ENCODE peak calls at places on chromosomes 1 and 21, in nine cellular contexts. G is cardiac muscle cell; B is CD8-positive, alpha-beta T cell; Y is endodermal cell; C is GM23338; F is tibial artery; Z is lower lobe of right lung; E is heart left ventricle; O is psoas muscle. M is an unnamed sample.

GRCh38 chr1:204591473-204592090 is 75.4 kb downstream of the MDM4 start:
- DNase-seq in B (no peak), E (no peak), G (no peak), O (no peak), C (no peak), Z (no peak), F (no peak), Y (no peak), M (peak; percentile 42)

GRCh38 chr21:41133896-41134522 is 34.0 kb upstream of the BACE2 start:
- DNase-seq in F (no peak), E (no peak), C (peak; percentile 62), Z (no peak), B (no peak), O (no peak), Y (peak; percentile 57), G (peak; percentile 48), M (peak; percentile 37)

GRCh38 chr1:206890690-206891089 is 6.6 kb upstream of the IL24 start:
- DNase-seq in O (no peak), Z (no peak), G (no peak), F (no peak), B (no peak), E (no peak), C (no peak), Y (no peak), M (peak; percentile 35)

GRCh38 chr1:115873184-115873583 is 32.3 kb upstream of the NHLH2 start:
- DNase-seq in Z (no peak), C (no peak), G (no peak), F (no peak), Y (no peak), O (no peak), B (no peak), E (no peak), M (no peak)

GRCh38 chr1:240189386-240189989 is 97.8 kb downstream of the FMN2 start:
- DNase-seq in B (peak; percentile 12), C (peak; percentile 76), Y (peak; percentile 77), G (peak; percentile 64), F (no peak), E (no peak), Z (no peak), O (no peak), M (peak; percentile 66)

GRCh38 chr1:85607126-85607912 is 26.8 kb downstream of the CCN1 start:
- DNase-seq in F (no peak), O (no peak), Z (no peak), Y (peak; percentile 97), C (peak; percentile 99), B (no peak), E (no peak), G (peak; percentile 30), M (peak; percentile 100)

GRCh38 chr1:18486195-18486594 is 5.5 kb downstream of the KLHDC7A start:
- DNase-seq in G (peak; percentile 41), C (peak; percentile 75), B (no peak), Z (no peak), E (no peak), Y (peak; percentile 86), F (no peak), O (no peak), M (no peak)

GRCh38 chr1:150613061-150613920 is 16.1 kb downstream of the ENSA start:
- DNase-seq in Y (no peak), Z (no peak), B (peak; percentile 22), G (no peak), C (no peak), O (no peak), E (peak; percentile 51), F (no peak), M (peak; percentile 94)

GRCh38 chr1:32773018-32773763 is 44.0 kb downstream of the YARS1 start:
- DNase-seq in Y (peak; percentile 95), E (peak; percentile 78), O (peak; percentile 91), Z (peak; percentile 85), C (peak; percentile 91), B (peak; percentile 64), F (peak; percentile 84), G (peak; percentile 82), M (peak; percentile 76)

GRCh38 chr1:159171688-159172501 is 480 bp downstream of the CADM3 start:
- DNase-seq in O (peak; percentile 50), Y (peak; percentile 86), Z (no peak), E (no peak), G (peak; percentile 56), C (peak; percentile 73), B (no peak), F (peak; percentile 33), M (no peak)

DNA sequence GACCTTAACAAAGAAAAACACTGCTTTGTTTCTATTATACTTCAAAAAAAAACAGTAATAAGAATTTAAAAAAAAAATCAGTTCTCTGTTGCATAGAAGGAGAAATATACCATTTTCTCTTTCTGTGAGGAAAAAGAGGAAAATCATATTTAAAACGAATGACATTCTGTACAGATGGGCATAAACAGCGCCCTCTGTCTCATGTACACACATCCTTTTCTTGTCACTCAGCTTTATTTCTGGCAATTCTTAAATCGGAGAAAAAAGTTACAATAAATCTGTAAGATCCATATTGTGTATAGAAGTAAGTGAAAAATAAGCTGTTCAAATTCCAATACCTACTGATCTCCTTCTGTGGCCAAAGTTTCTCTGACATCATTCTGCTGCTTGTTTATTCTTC is 245.4 kb downstream of the SMYD3 start:
- DNase-seq in C (no peak), E (no peak), B (no peak), Z (no peak), O (no peak), F (no peak), Y (no peak), G (no peak), M (no peak)
- TF ChIP-seq CTCF in C (peak; percentile 49), E (no peak), B (no peak), Z (no peak), O (no peak), F (no peak), Y (peak; percentile 39), G (peak; percentile 32), M (peak; percentile 32)

DNA sequence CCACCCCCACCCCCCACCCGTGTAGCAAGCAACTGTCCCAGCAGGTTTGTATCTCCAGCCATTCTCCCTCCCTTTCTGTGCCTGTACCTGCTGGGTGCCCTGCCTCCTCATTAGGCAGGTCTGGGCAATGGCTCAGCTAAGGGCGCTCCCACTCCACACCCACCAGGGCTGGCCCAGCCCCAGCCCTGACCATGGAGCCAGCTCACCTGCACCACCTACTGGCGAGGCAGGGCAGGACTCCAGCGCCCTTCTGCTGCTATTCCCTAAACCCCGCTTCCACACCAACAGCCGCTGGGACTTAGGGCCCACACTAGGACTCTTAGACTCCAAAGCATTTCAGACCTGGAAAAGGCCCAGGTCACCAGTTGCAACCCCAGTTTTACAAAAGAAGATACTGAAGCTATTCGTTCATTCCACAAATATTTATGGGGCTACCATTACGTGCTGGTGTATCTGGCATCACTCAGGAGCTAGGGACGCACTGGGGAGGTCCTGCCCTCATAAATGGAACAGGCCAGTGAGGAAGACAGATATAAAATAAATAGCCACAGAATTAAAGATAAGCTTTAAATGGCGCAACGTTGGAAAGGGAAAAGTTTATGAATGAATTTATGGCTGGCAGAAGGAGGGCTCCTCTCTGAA is 24.0 kb downstream of the PGLYRP3 start:
- DNase-seq in F (no peak), G (no peak), C (peak; percentile 75), O (no peak), B (no peak), E (no peak), Z (no peak), Y (peak; percentile 91), M (no peak)
- TF ChIP-seq CTCF in F (no peak), G (peak; percentile 36), C (peak; percentile 90), O (no peak), B (no peak), E (peak; percentile 21), Z (peak; percentile 34), Y (peak; percentile 85), M (peak; percentile 32)

DNA sequence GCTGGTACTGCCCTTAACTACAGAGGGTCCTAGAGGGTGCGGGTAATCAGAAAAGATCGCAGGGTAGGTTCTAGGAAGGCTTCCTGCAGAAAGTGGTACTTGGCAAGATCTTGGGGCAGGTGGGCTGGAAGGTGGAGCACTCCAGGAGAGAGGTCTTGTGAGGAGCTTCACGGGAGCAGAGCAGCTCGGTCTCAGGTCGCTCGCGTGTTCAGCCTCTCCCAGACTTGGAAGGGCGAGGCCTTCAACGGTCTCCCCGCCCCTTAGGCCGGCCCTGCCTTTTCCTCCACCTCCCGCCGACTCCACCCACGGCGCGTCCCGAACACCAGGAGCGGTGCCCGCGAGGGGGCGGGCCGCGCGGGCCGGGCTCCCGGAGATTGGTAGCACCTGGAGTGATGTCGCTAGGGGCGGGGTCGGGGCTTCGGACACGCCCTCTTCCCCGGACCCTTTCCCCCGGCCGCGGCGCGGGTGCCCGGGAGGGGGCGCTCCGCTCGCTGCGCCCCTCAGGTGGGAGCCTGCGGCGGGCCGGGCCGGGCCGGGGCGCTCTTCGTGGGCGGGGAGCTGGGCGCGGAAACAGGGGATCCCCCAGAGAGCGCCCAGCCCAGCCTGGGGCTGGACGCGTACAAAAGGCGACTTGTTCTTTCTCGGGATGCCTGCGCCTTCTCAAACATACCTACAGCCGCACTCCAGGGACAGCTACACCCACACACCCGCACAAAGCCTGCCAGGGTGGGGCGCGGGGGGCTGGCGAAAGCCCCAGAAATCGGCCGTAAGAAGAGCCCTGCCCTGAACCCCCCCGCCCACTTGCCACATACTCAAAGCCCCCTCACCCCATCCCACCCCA is 35.5 kb downstream of the AHDC1 start:
- DNase-seq in Z (peak; percentile 97), E (peak; percentile 96), F (peak; percentile 96), B (peak; percentile 86), G (peak; percentile 97), Y (peak; percentile 98), C (peak; percentile 93), O (peak; percentile 97), M (peak; percentile 93)
- TF ChIP-seq CTCF in Z (peak; percentile 68), E (peak; percentile 82), F (peak; percentile 73), B (peak; percentile 71), G (peak; percentile 50), Y (peak; percentile 96), C (peak; percentile 73), O (peak; percentile 59), M (peak; percentile 46)

DNA sequence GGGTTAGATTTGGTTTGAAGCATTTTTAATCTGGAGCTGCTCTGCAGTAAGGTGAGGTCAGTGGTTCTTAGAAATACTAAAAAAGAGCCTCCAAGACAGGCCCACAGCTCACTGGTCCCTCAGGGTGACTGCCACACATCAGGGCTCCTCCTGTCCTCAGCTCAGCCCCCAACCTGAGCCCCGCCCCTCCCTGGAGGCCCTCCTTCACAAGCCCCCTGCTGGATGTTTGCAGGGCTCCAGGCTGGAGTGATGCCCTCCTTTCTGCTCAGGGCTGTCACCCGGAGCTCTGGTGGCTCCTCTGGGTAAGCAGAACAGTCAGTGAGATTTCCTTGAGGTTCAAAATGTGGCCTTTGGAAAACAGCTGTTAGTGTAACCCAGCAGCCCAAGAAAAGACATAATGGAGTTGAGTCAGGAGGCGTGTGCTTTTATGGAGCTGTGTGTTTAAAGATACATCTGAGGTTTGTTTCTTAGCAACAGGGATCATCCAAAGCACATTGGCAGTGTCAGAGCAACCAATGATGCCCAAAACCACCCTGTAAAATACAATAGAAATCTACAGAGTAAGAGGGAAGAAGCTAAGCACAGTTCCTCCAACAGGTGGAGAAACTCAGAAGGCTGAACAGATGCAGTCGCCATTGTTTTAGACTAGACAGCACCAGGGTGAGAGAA is 21.4 kb downstream of the STUM start:
- DNase-seq in E (no peak), Z (no peak), Y (peak; percentile 96), C (peak; percentile 89), B (no peak), G (peak; percentile 61), F (no peak), O (no peak), M (no peak)
- TF ChIP-seq CTCF in E (no peak), Z (no peak), Y (peak; percentile 86), C (peak; percentile 63), B (peak; percentile 28), G (no peak), F (no peak), O (no peak), M (peak; percentile 32)

M was measured in astrocyte of the spinal cord.